ENCODE peak calls at places on chromosome 4, in six cellular contexts. Y is SJSA1, N is IMR-90, K is colonic mucosa, S is HepG2, H is PC-3. U is an unnamed sample. For H3K4me1, the result is how much of the 10 kb centered on the place peaks cover.

GRCh38 chr4:2634014-2634413 is 97.6 kb downstream of the FAM193A start:
- DNase-seq in Y (no peak), N (no peak), K (no peak), S (no peak), H (no peak), U (no peak)

GRCh38 chr4:138835833-138836521 is 179.6 kb upstream of the NOCT start:
- DNase-seq in Y (peak), N (peak), K (peak), S (peak), H (peak), U (no peak)

GRCh38 chr4:107825072-107825789 is 499 bp downstream of the SGMS2 start:
- DNase-seq in Y (peak), N (peak), K (peak), S (no peak), H (peak), U (no peak)

GRCh38 chr4:154277164-154277563 is 214.4 kb downstream of the DCHS2 start:
- DNase-seq in Y (peak), N (no peak), K (no peak), S (no peak), H (no peak), U (no peak)

GRCh38 chr4:1686440-1687036 is 2.4 kb upstream of the FAM53A start:
- DNase-seq in Y (no peak), N (no peak), K (no peak), S (no peak), H (no peak), U (no peak)

GRCh38 chr4:177313263-177313662 is 3.6 kb downstream of the NEIL3 start:
- DNase-seq in Y (no peak), N (peak), K (no peak), S (no peak), H (no peak), U (no peak)

GRCh38 chr4:94084155-94084554 is 123.5 kb upstream of the SMARCAD1 start:
- DNase-seq in Y (no peak), N (no peak), K (no peak), S (no peak), H (no peak), U (no peak)

GRCh38 chr4:48778431-48779094 is 1.5 kb downstream of the FRYL start:
- DNase-seq in Y (peak), N (peak), K (no peak), S (peak), H (peak), U (no peak)

GRCh38 chr4:41102360-41103092 is 111.8 kb downstream of the APBB2 start:
- DNase-seq in Y (no peak), N (no peak), K (no peak), S (no peak), H (no peak), U (no peak)

GRCh38 chr4:176404591-176404990 is 84.8 kb downstream of the SPCS3 start:
- DNase-seq in Y (peak), N (peak), K (no peak), S (no peak), H (peak), U (no peak)

GRCh38 chr4:123444298-123444731 is 47.7 kb downstream of the SPRY1 start:
- DNase-seq in Y (no peak), N (peak), K (peak), S (peak), H (no peak), U (no peak)

GRCh38 chr4:112370466-112370865 is 73.3 kb downstream of the ALPK1 start:
- DNase-seq in Y (no peak), N (peak), K (no peak), S (no peak), H (no peak), U (no peak)

GRCh38 chr4:80215449-80216052 is 18.2 kb downstream of the PRDM8 start:
- DNase-seq in Y (peak), N (peak), K (no peak), S (peak), H (peak), U (no peak)

GRCh38 chr4:74311696-74312313 is 3.5 kb downstream of the EPGN start:
- DNase-seq in Y (peak), N (peak), K (peak), S (peak), H (peak), U (no peak)

GRCh38 chr4:25632135-25632534 is 23.5 kb upstream of the SLC34A2 start:
- DNase-seq in Y (no peak), N (no peak), K (no peak), S (no peak), H (peak), U (no peak)

GRCh38 chr4:48602222-48602621 is 112.2 kb downstream of the ZAR1 start:
- DNase-seq in Y (peak), N (peak), K (no peak), S (no peak), H (peak), U (no peak)

GRCh38 chr4:51895816-51896408 is 53.0 kb downstream of the DCUN1D4 start:
- DNase-seq in Y (peak), N (peak), K (peak), S (peak), H (peak), U (no peak)

GRCh38 chr4:186871856-186872255 is 148.2 kb upstream of the FAT1 start:
- DNase-seq in Y (no peak), N (no peak), K (no peak), S (no peak), H (no peak), U (no peak)

GRCh38 chr4:146643812-146644401 is 5.2 kb downstream of the POU4F2 start:
- DNase-seq in Y (no peak), N (peak), K (no peak), S (peak), H (peak), U (no peak)

GRCh38 chr4:89110541-89110985 is 770 bp upstream of the TIGD2 start:
- DNase-seq in Y (no peak), N (no peak), K (no peak), S (no peak), H (peak), U (no peak)

GRCh38 chr4:114603455-114603854 is 4.8 kb downstream of the UGT8 start:
- DNase-seq in Y (no peak), N (no peak), K (no peak), S (no peak), H (no peak), U (no peak)

GRCh38 chr4:126445596-126445995 is 1130.8 kb downstream of the FAT4 start:
- DNase-seq in Y (no peak), N (peak), K (no peak), S (no peak), H (no peak), U (no peak)

GRCh38 chr4:10024303-10024702 is 3.0 kb upstream of the SLC2A9 start:
- DNase-seq in Y (no peak), N (no peak), K (no peak), S (no peak), H (no peak), U (no peak)
- H3K4me1 ChIP-seq in Y (under half), N (under half), K (under half), S (half or more), H (under half), U (under half)

GRCh38 chr4:184812651-184813181 is 13.1 kb downstream of the ACSL1 start:
- DNase-seq in Y (peak), N (peak), K (no peak), S (no peak), H (peak), U (no peak)
- H3K4me1 ChIP-seq in Y (under half), N (under half), K (under half), S (half or more), H (half or more), U (half or more)

DNA sequence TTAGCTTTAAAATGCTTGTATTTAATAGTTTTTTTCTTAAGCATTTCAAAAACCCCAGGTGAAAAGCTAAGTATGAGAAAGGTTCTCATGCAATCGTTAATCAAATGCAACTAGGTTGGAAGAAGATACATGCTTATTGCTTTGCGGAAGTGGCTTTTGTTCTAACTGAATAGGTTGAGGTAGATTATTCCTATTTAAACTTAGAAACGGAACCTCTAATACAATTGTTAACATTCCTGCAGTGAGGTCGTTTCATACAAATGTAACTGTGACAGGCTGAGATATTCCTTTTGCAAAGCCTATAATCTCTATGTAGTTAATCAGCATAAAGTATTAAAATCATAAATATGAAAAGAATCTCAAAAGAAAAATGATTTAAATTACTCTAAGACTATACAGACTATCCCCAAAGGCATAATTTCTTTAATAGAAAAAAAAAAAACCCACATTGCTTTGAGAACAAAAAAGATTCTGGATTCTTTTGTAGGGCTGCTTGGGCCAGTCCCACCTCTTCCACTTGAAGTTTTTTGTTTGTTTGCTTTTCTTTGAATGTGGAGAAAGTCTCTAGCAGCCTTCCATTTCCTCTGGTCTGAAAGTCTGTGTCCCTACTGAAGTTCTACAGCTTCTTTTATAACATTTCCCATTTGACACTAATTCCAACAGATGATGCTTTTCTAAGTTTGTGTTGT is 25.6 kb upstream of the SORBS2 start:
- DNase-seq in Y (peak), N (peak), K (no peak), S (no peak), H (no peak), U (no peak)
- H3K4me1 ChIP-seq in Y (half or more), N (under half), K (under half), S (half or more), H (under half), U (under half)

DNA sequence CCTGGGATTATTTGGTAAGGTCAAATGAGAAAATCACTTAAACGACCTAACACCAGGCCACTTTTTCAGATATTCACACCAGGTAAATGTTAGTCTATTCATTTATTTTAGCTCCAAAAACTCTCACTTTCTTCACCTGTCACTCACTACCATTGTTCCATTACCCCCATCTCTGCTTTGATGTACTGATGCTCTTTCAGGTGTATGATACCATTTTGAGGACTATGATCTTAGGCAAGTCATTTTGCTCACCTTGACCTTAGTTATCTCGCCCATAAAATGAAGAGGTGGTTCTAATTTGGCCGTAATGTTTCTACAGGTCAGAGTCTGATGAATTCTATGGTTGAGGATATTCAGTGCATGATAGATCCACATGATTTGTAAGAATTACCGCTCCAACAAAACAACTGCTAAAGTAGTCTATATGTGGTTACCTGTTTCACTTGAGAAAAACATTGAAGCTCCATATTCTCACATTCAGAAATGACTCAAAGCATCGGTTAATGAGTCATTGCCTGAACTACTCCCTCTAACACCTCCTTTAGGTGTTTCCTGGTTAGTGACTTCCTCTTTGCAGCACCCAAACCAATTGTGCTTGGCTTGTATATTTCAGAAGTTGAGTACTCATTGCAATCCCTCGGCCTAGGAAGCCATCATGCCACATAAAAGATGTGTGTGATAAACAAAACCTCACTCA is 4.5 kb downstream of the DTHD1 start:
- DNase-seq in Y (no peak), N (no peak), K (peak), S (no peak), H (peak), U (no peak)
- H3K4me1 ChIP-seq in Y (under half), N (under half), K (under half), S (under half), H (under half), U (under half)

DNA sequence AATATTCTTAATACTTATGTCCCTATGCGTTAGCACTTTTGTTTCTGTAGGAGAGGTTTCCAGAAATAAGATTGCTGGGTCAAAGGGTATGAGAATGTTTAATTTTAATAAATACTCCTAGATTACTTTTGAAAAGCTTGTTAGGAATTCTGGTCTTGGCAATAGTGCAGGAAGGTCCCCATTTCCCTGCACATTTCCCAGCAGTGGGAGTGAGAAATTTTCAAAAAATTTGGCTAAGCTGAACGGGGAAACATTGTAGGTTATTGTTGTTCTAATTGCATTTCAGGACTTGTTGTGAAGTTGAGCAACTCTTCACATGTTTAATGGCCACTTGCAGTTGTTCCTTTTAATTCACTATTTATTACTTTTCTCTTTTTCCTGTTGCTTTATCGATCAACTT is 27.1 kb downstream of the IGFBP7 start:
- DNase-seq in Y (no peak), N (peak), K (no peak), S (no peak), H (no peak), U (no peak)
- H3K4me1 ChIP-seq in Y (half or more), N (under half), K (under half), S (under half), H (under half), U (under half)

GRCh38 chr4:55399581-55399980 is 3.8 kb downstream of the TMEM165 start:
- DNase-seq in Y (no peak), N (no peak), K (no peak), S (no peak), H (no peak), U (no peak)
- H3K4me1 ChIP-seq in Y (under half), N (under half), K (under half), S (under half), H (under half), U (under half)

U was measured in vagina.